ENCODE peak calls at places on chromosomes 5 and 9, in eight cellular contexts. Z, E, F, Y, O, X, K and W are unnamed samples.

GRCh38 chr9:121707477-121708424 is 56.3 kb downstream of the DAB2IP start:
- DNase-seq in E (no peak), X (no peak), O (no peak), K (no peak), F (no peak), Y (no peak), Z (no peak), W (no peak)

GRCh38 chr5:136810198-136810823 is 445.0 kb upstream of the TRPC7 start:
- DNase-seq in E (no peak), Y (no peak), K (no peak), O (no peak), Z (no peak), F (peak), X (no peak), W (no peak)

GRCh38 chr5:157559301-157559700 is 16.3 kb downstream of the ADAM19 start:
- DNase-seq in F (peak), K (no peak), E (no peak), Y (no peak), X (no peak), O (no peak), Z (no peak), W (no peak)

GRCh38 chr5:147223951-147224791 is 10.7 kb upstream of the STK32A start:
- DNase-seq in Z (peak), K (peak), F (peak), X (no peak), E (peak), O (no peak), Y (peak), W (no peak)

GRCh38 chr5:138955013-138955660 is 80.0 kb upstream of the LRRTM2 start:
- DNase-seq in Z (no peak), E (no peak), F (no peak), O (no peak), Y (no peak), K (no peak), X (no peak), W (no peak)

GRCh38 chr5:6548752-6549151 is 84.1 kb downstream of the NSUN2 start:
- DNase-seq in X (no peak), E (no peak), K (no peak), Z (no peak), O (no peak), Y (no peak), F (no peak), W (no peak)

GRCh38 chr5:119088438-119088837 is 17.6 kb downstream of the DMXL1 start:
- DNase-seq in O (no peak), Z (no peak), X (no peak), F (no peak), Y (no peak), K (no peak), E (no peak), W (no peak)

GRCh38 chr5:78537821-78538220 is 110.8 kb downstream of the LHFPL2 start:
- DNase-seq in X (no peak), E (peak), K (peak), F (peak), Y (peak), O (no peak), Z (no peak), W (no peak)

GRCh38 chr9:88676644-88677043 is 141.7 kb downstream of the NXNL2 start:
- DNase-seq in Z (no peak), E (no peak), X (no peak), O (no peak), K (no peak), Y (no peak), F (no peak), W (no peak)

GRCh38 chr5:89069591-89069990 is 186.6 kb upstream of the MEF2C start:
- DNase-seq in F (no peak), K (no peak), X (no peak), E (no peak), Y (no peak), Z (no peak), O (no peak), W (no peak)

GRCh38 chr9:101951598-101951997 is 213.2 kb upstream of the GRIN3A start:
- DNase-seq in E (no peak), Z (no peak), F (no peak), K (no peak), X (no peak), Y (no peak), O (no peak), W (no peak)

GRCh38 chr9:100296407-100296806 is 56.3 kb downstream of the TEX10 start:
- DNase-seq in K (no peak), F (no peak), X (no peak), Z (no peak), E (no peak), O (no peak), Y (no peak), W (no peak)

GRCh38 chr5:53257806-53258373 is 148.3 kb upstream of the MOCS2 start:
- DNase-seq in Y (no peak), E (no peak), Z (no peak), K (no peak), X (no peak), O (no peak), F (no peak), W (no peak)

GRCh38 chr5:148145916-148146315 is 22.4 kb upstream of the SPINK14 start:
- DNase-seq in O (no peak), X (no peak), E (peak), Z (peak), K (peak), F (peak), Y (peak), W (no peak)

GRCh38 chr9:137165250-137165836 is 4.5 kb downstream of the LRRC26 start:
- DNase-seq in Z (no peak), E (no peak), K (no peak), X (no peak), Y (no peak), F (no peak), O (no peak), W (no peak)

GRCh38 chr9:28051559-28051958 is 478.3 kb upstream of the C9orf72 start:
- DNase-seq in E (no peak), K (no peak), Y (no peak), X (no peak), Z (no peak), O (no peak), F (no peak), W (no peak)

GRCh38 chr5:98458004-98458403 is 315.5 kb upstream of the RGMB start:
- DNase-seq in E (no peak), Y (no peak), Z (no peak), K (no peak), F (peak), O (no peak), X (no peak), W (no peak)

GRCh38 chr5:34743878-34744277 is 87.8 kb downstream of the RAI14 start:
- DNase-seq in Z (no peak), X (no peak), E (no peak), Y (no peak), O (no peak), K (no peak), F (peak), W (no peak)

GRCh38 chr5:43121565-43122484 is 1.1 kb downstream of the ZNF131 start:
- DNase-seq in K (peak), E (peak), O (no peak), F (peak), X (no peak), Z (no peak), Y (peak), W (no peak)

GRCh38 chr5:171568389-171568788 is 148.9 kb downstream of the FGF18 start:
- DNase-seq in X (no peak), Z (no peak), O (no peak), K (no peak), Y (no peak), E (no peak), F (no peak), W (no peak)

GRCh38 chr9:111944467-111944866 is 47.9 kb downstream of the UGCG start:
- DNase-seq in E (no peak), Y (no peak), X (no peak), Z (no peak), K (no peak), F (peak), O (no peak), W (no peak)

GRCh38 chr9:127463382-127463781 is 12.1 kb downstream of the LRSAM1 start:
- DNase-seq in O (no peak), Y (no peak), E (no peak), K (no peak), X (no peak), Z (no peak), F (no peak), W (no peak)

GRCh38 chr5:78221964-78222451 is 72.5 kb downstream of the AP3B1 start:
- DNase-seq in F (peak), X (no peak), E (no peak), Z (no peak), O (no peak), Y (peak), K (peak), W (no peak)

GRCh38 chr9:123445116-123445515 is 89.1 kb downstream of the CRB2 start:
- DNase-seq in K (no peak), Y (no peak), O (no peak), F (no peak), Z (no peak), E (no peak), X (no peak), W (no peak)

GRCh38 chr9:108702681-108703080 is 153.1 kb downstream of the ACTL7B start:
- DNase-seq in O (no peak), Y (no peak), E (no peak), X (no peak), F (no peak), K (no peak), Z (no peak), W (no peak)

GRCh38 chr9:88530051-88530450 is 4.9 kb upstream of the NXNL2 start:
- DNase-seq in X (no peak), E (no peak), O (no peak), Z (no peak), F (peak), Y (peak), K (no peak), W (no peak)

GRCh38 chr9:96581823-96582598 is 37.6 kb downstream of the CDC14B start:
- DNase-seq in O (no peak), F (no peak), E (no peak), Y (no peak), Z (no peak), K (peak), X (no peak), W (no peak)

GRCh38 chr5:128579111-128579510 is 41.1 kb upstream of the FBN2 start:
- DNase-seq in O (no peak), X (no peak), F (peak), E (peak), Y (no peak), K (no peak), Z (no peak), W (no peak)

GRCh38 chr9:16726718-16727451 is 143.6 kb downstream of the BNC2 start:
- DNase-seq in Z (peak), Y (peak), O (peak), E (peak), F (peak), X (peak), K (peak), W (peak)

GRCh38 chr9:124776952-124777645 is at the start of gene OLFML2A:
- DNase-seq in Y (peak), Z (peak), K (peak), F (peak), O (peak), E (no peak), X (peak), W (no peak)

GRCh38 chr9:121085661-121086060 is 10.9 kb downstream of the CNTRL start:
- DNase-seq in E (no peak), K (no peak), X (no peak), F (peak), O (no peak), Y (no peak), Z (no peak), W (no peak)

GRCh38 chr9:121966706-121967105 is 126.4 kb downstream of the TTLL11 start:
- DNase-seq in F (no peak), E (no peak), K (no peak), O (no peak), Y (no peak), Z (no peak), X (no peak), W (no peak)

GRCh38 chr5:60712950-60713349 is 13.0 kb upstream of the DEPDC1B start:
- DNase-seq in E (no peak), Y (no peak), Z (no peak), O (no peak), K (no peak), F (no peak), X (no peak), W (no peak)

GRCh38 chr5:60705144-60705543 is 5.2 kb upstream of the DEPDC1B start:
- DNase-seq in O (no peak), Y (no peak), E (no peak), K (no peak), Z (no peak), X (no peak), F (no peak), W (no peak)

GRCh38 chr5:60710362-60710761 is 10.4 kb upstream of the DEPDC1B start:
- DNase-seq in O (no peak), K (no peak), E (no peak), X (no peak), Z (no peak), F (no peak), Y (no peak), W (no peak)
- TF ChIP-seq CTCF in O (no peak), K (no peak), E (no peak), X (no peak), Z (no peak), F (no peak), Y (no peak), W (no peak)

GRCh38 chr9:129142536-129142935 is 31.3 kb downstream of the PTPA start:
- DNase-seq in X (no peak), O (no peak), K (no peak), F (no peak), E (no peak), Z (no peak), Y (no peak), W (no peak)

GRCh38 chr9:129143461-129143927 is 32.3 kb downstream of the PTPA start:
- DNase-seq in Y (no peak), X (no peak), K (peak), Z (peak), O (peak), E (peak), F (peak), W (no peak)

GRCh38 chr9:129141066-129142041 is 30.1 kb downstream of the PTPA start:
- DNase-seq in X (no peak), Z (no peak), E (peak), F (peak), O (no peak), Y (no peak), K (no peak), W (no peak)

GRCh38 chr9:129142115-129142514 is 30.9 kb downstream of the PTPA start:
- DNase-seq in E (no peak), F (no peak), X (no peak), Y (no peak), K (no peak), O (no peak), Z (no peak), W (no peak)

GRCh38 chr9:129143031-129143441 is 31.8 kb downstream of the PTPA start:
- DNase-seq in F (peak), Z (peak), Y (peak), X (peak), O (peak), E (peak), K (peak), W (peak)
- TF ChIP-seq CTCF in F (peak), Z (peak), Y (peak), X (peak), O (peak), E (peak), K (peak), W (peak)

GRCh38 chr9:107487521-107488399 is 1.8 kb downstream of the KLF4 start:
- DNase-seq in K (peak), O (peak), Y (peak), Z (peak), E (peak), F (peak), X (peak), W (peak)
- TF ChIP-seq CTCF in K (peak), O (peak), Y (peak), Z (peak), E (peak), F (peak), X (peak), W (peak)

GRCh38 chr9:94140791-94141790 is 56.8 kb downstream of the PTPDC1 start:
- DNase-seq in E (no peak), O (no peak), F (peak), X (peak), Z (no peak), Y (no peak), K (no peak), W (peak)

GRCh38 chr9:94139672-94140417 is 55.6 kb downstream of the PTPDC1 start:
- DNase-seq in K (no peak), X (peak), Y (peak), F (peak), E (peak), Z (no peak), O (peak), W (peak)

GRCh38 chr9:94134629-94135028 is 50.4 kb downstream of the PTPDC1 start:
- DNase-seq in O (no peak), Z (no peak), F (no peak), E (no peak), K (no peak), Y (no peak), X (no peak), W (no peak)

GRCh38 chr9:94140418-94140780 is 56.1 kb downstream of the PTPDC1 start:
- DNase-seq in O (no peak), K (no peak), F (no peak), X (no peak), E (no peak), Y (no peak), Z (no peak), W (no peak)

GRCh38 chr9:94135222-94135621 is 51.0 kb downstream of the PTPDC1 start:
- DNase-seq in Y (no peak), Z (no peak), K (no peak), X (no peak), E (peak), O (no peak), F (peak), W (no peak)
- TF ChIP-seq CTCF in Y (no peak), Z (no peak), K (no peak), X (no peak), E (no peak), O (no peak), F (peak), W (no peak)